ENCODE peak calls at places on chromosome 15, in four cellular contexts. I, V, O and Q are unnamed samples.
A peak's percentile ranks its signal among the peaks of the same experiment; 100 is the strongest.

GRCh38 chr15:35690698-35691116 is 144.7 kb upstream of the DPH6 start:
- DNase-seq in I (no peak), V (no peak), O (no peak), Q (no peak)

GRCh38 chr15:98164573-98164972 is 204.1 kb downstream of the ARRDC4 start:
- DNase-seq in I (no peak), V (no peak), O (no peak), Q (no peak)

GRCh38 chr15:42591238-42591936 is 16.0 kb downstream of the STARD9 start:
- DNase-seq in I (no peak), V (peak; percentile 49), O (no peak), Q (peak; percentile 84)

GRCh38 chr15:97189152-97189551 is 771.4 kb upstream of the ARRDC4 start:
- DNase-seq in I (no peak), V (peak; percentile 34), O (no peak), Q (no peak)

GRCh38 chr15:76235186-76235826 is 76.0 kb downstream of the ETFA start:
- DNase-seq in I (no peak), V (peak; percentile 78), O (no peak), Q (peak; percentile 42)

GRCh38 chr15:27057904-27058645 is 87.1 kb downstream of the GABRG3 start:
- DNase-seq in I (no peak), V (no peak), O (no peak), Q (no peak)

GRCh38 chr15:101172421-101173097 is 79.3 kb downstream of the CHSY1 start:
- DNase-seq in I (no peak), V (peak; percentile 91), O (no peak), Q (no peak)

GRCh38 chr15:66761723-66762595 is 59.9 kb downstream of the SMAD6 start:
- DNase-seq in I (no peak), V (peak; percentile 59), O (no peak), Q (no peak)

GRCh38 chr15:70575251-70576227 is 187.8 kb downstream of the UACA start:
- DNase-seq in I (no peak), V (peak; percentile 55), O (no peak), Q (no peak)

GRCh38 chr15:37788767-37789391 is 145.6 kb upstream of the TMCO5A start:
- DNase-seq in I (no peak), V (no peak), O (no peak), Q (no peak)

GRCh38 chr15:28107111-28107893 is 8.2 kb upstream of the OCA2 start:
- DNase-seq in I (peak; percentile 21), V (no peak), O (no peak), Q (no peak)

GRCh38 chr15:83310521-83311456 is 26.3 kb upstream of the BNC1 start:
- DNase-seq in I (no peak), V (no peak), O (no peak), Q (no peak)

GRCh38 chr15:75596703-75597345 is 17.7 kb upstream of the PTPN9 start:
- DNase-seq in I (no peak), V (no peak), O (no peak), Q (no peak)

GRCh38 chr15:83275412-83275811 is 9.1 kb downstream of the BNC1 start:
- DNase-seq in I (no peak), V (no peak), O (no peak), Q (no peak)

GRCh38 chr15:99117563-99118257 is 12.8 kb downstream of the SYNM start:
- DNase-seq in I (no peak), V (no peak), O (no peak), Q (no peak)

GRCh38 chr15:69417581-69417980 is 3.4 kb downstream of the KIF23 start:
- DNase-seq in I (no peak), V (no peak), O (no peak), Q (no peak)

GRCh38 chr15:34942363-34942762 is 27.2 kb downstream of the AQR start:
- DNase-seq in I (no peak), V (no peak), O (no peak), Q (no peak)

GRCh38 chr15:85412956-85413854 is 32.8 kb downstream of the AKAP13 start:
- DNase-seq in I (peak; percentile 72), V (peak; percentile 74), O (peak; percentile 79), Q (peak; percentile 90)

GRCh38 chr15:42355291-42355690 is 4.0 kb upstream of the CAPN3 start:
- DNase-seq in I (no peak), V (no peak), O (no peak), Q (no peak)

GRCh38 chr15:89740137-89740536 is 10.9 kb downstream of the MESP1 start:
- DNase-seq in I (peak; percentile 33), V (peak; percentile 79), O (peak; percentile 85), Q (peak; percentile 72)

GRCh38 chr15:68199340-68199739 is 5.8 kb downstream of the CALML4 start:
- DNase-seq in I (no peak), V (no peak), O (no peak), Q (no peak)

GRCh38 chr15:52438047-52438446 is 90.6 kb downstream of the MYO5A start:
- DNase-seq in I (no peak), V (no peak), O (no peak), Q (peak; percentile 5)

GRCh38 chr15:35450492-35450891 is 95.5 kb downstream of the DPH6 start:
- DNase-seq in I (no peak), V (peak; percentile 63), O (no peak), Q (no peak)

GRCh38 chr15:100919481-100920405 is 586 bp downstream of the LRRK1 start:
- DNase-seq in I (peak; percentile 37), V (peak; percentile 25), O (peak; percentile 59), Q (no peak)

GRCh38 chr15:51185213-51185619 is 90.5 kb upstream of the TNFAIP8L3 start:
- DNase-seq in I (no peak), V (no peak), O (no peak), Q (no peak)

GRCh38 chr15:82040862-82041261 is 5.0 kb downstream of the MEX3B start:
- DNase-seq in I (no peak), V (no peak), O (peak; percentile 27), Q (no peak)

GRCh38 chr15:75790631-75791336 is 52.5 kb upstream of the UBE2Q2 start:
- DNase-seq in I (no peak), V (no peak), O (no peak), Q (no peak)